ENCODE peak calls at places on chromosome 16, in nine cellular contexts. S is GM13977; U is LHCN-M2; T is nephron progenitor cell; L is NT2/D1; G is stimulated activated naive CD4-positive, alpha-beta T cell treated with Interleukin-2 at 50 U/mL for 16 hours; W is effector memory CD4-positive, alpha-beta T cell; H is amniotic epithelial cell; F is stromal cell of bone marrow. Z is an unnamed sample.

GRCh38 chr16:73147958-73148357 is 100.0 kb upstream of the ZFHX3 start:
- DNase-seq in U (no peak), W (no peak), H (no peak), F (no peak), T (no peak), L (no peak), S (no peak), G (no peak), Z (no peak)

GRCh38 chr16:81582655-81583441 is 138.2 kb downstream of the CMIP start:
- DNase-seq in W (no peak), G (no peak), T (no peak), S (no peak), L (no peak), H (no peak), F (no peak), U (no peak), Z (no peak)

GRCh38 chr16:6446370-6446769 is 886.3 kb upstream of the RBFOX1 start:
- DNase-seq in L (peak), H (no peak), S (no peak), W (no peak), G (no peak), T (no peak), U (no peak), F (no peak), Z (no peak)

GRCh38 chr16:50602531-50603205 is 54.5 kb downstream of the NKD1 start:
- DNase-seq in U (no peak), T (no peak), W (peak), L (no peak), F (no peak), G (peak), H (no peak), S (no peak), Z (peak)

GRCh38 chr16:59164461-59164860 is 430.3 kb upstream of the GOT2 start:
- DNase-seq in G (no peak), F (no peak), T (peak), U (peak), H (no peak), W (no peak), S (no peak), L (no peak), Z (no peak)

GRCh38 chr16:89320717-89321501 is 103.4 kb downstream of the ZNF778 start:
- DNase-seq in F (no peak), W (no peak), T (peak), S (no peak), U (peak), L (no peak), H (peak), G (no peak), Z (peak)

GRCh38 chr16:72291531-72291981 is 119.6 kb upstream of the PMFBP1 start:
- DNase-seq in F (peak), T (no peak), H (peak), L (no peak), W (no peak), U (peak), S (no peak), G (no peak), Z (peak)

GRCh38 chr16:4359914-4360313 is 8.8 kb upstream of the PAM16 start:
- DNase-seq in T (no peak), W (no peak), G (no peak), F (no peak), S (no peak), L (no peak), U (no peak), H (no peak), Z (no peak)

GRCh38 chr16:20814761-20815160 is 8.4 kb downstream of the REXO5 start:
- DNase-seq in F (no peak), H (no peak), U (peak), T (no peak), L (no peak), G (no peak), W (no peak), S (no peak), Z (peak)

GRCh38 chr16:67244387-67245188 is 2.7 kb downstream of the FHOD1 start:
- DNase-seq in T (no peak), F (peak), W (peak), U (peak), L (no peak), S (peak), H (peak), G (peak), Z (peak)

GRCh38 chr16:424033-424622 is 1.3 kb upstream of the RAB11FIP3 start:
- DNase-seq in S (no peak), W (no peak), F (peak), U (peak), T (no peak), L (no peak), H (peak), G (no peak), Z (peak)

GRCh38 chr16:12672986-12673385 is 130.7 kb downstream of the CPPED1 start:
- DNase-seq in S (no peak), H (no peak), T (no peak), F (no peak), L (no peak), U (no peak), W (no peak), G (no peak), Z (no peak)

GRCh38 chr16:2244301-2244700 is 7.1 kb downstream of the ECI1 start:
- DNase-seq in U (no peak), T (peak), G (no peak), W (no peak), L (no peak), S (no peak), F (no peak), H (no peak), Z (no peak)

GRCh38 chr16:63652091-63652490 is 1469.8 kb downstream of the CDH11 start:
- DNase-seq in H (no peak), G (no peak), W (no peak), L (peak), F (no peak), S (no peak), U (no peak), T (no peak), Z (no peak)

GRCh38 chr16:85330694-85331188 is 218.5 kb upstream of the CIBAR2 start:
- DNase-seq in G (no peak), W (no peak), T (peak), H (peak), U (peak), F (peak), S (peak), L (peak), Z (peak)

GRCh38 chr16:66485361-66485760 is 58.3 kb downstream of the BEAN1 start:
- DNase-seq in F (no peak), G (no peak), W (no peak), L (no peak), H (no peak), T (no peak), U (no peak), S (no peak), Z (no peak)

GRCh38 chr16:87416826-87417471 is 24.8 kb downstream of the MAP1LC3B start:
- DNase-seq in H (peak), G (peak), W (no peak), L (no peak), U (peak), F (peak), T (no peak), S (no peak), Z (peak)

GRCh38 chr16:83441523-83441922 is 366.3 kb upstream of the HSBP1 start:
- DNase-seq in L (no peak), H (no peak), U (peak), S (no peak), W (no peak), T (no peak), F (no peak), G (no peak), Z (no peak)

GRCh38 chr16:54216268-54217187 is 70.1 kb downstream of the IRX3 start:
- DNase-seq in G (no peak), F (no peak), U (no peak), H (no peak), W (no peak), L (no peak), T (no peak), S (no peak), Z (no peak)

GRCh38 chr16:19071811-19072777 is 4.7 kb downstream of the COQ7 start:
- DNase-seq in G (peak), W (peak), F (peak), S (peak), U (peak), T (peak), H (peak), L (peak), Z (peak)

GRCh38 chr16:58807276-58807675 is 73.2 kb upstream of the GOT2 start:
- DNase-seq in G (no peak), L (no peak), S (no peak), U (no peak), T (no peak), F (no peak), W (no peak), H (no peak), Z (no peak)

GRCh38 chr16:88727871-88728270 is 21.6 kb downstream of the CTU2 start:
- DNase-seq in U (no peak), H (no peak), S (no peak), G (no peak), L (no peak), W (no peak), T (no peak), F (no peak), Z (no peak)

GRCh38 chr16:27823438-27823820 is 240.1 kb downstream of the GSG1L start:
- DNase-seq in H (no peak), F (no peak), T (no peak), G (no peak), W (no peak), L (no peak), U (no peak), S (no peak), Z (no peak)

GRCh38 chr16:4090476-4090875 is 25.8 kb downstream of the ADCY9 start:
- DNase-seq in G (no peak), L (no peak), H (no peak), S (no peak), U (no peak), W (no peak), F (no peak), T (no peak), Z (no peak)

GRCh38 chr16:85888405-85889331 is 10.3 kb upstream of the IRF8 start:
- DNase-seq in G (peak), L (no peak), W (no peak), S (peak), T (no peak), F (no peak), H (peak), U (peak), Z (peak)

GRCh38 chr16:79582789-79583188 is 17.7 kb downstream of the MAF start:
- DNase-seq in G (no peak), W (no peak), F (no peak), T (no peak), U (no peak), S (no peak), H (no peak), L (no peak), Z (no peak)

GRCh38 chr16:89050119-89050867 is 43.4 kb upstream of the ACSF3 start:
- DNase-seq in W (no peak), L (no peak), T (no peak), S (no peak), U (no peak), F (no peak), H (no peak), G (no peak), Z (no peak)

GRCh38 chr16:57510016-57510871 is 24.0 kb upstream of the DOK4 start:
- DNase-seq in U (no peak), T (no peak), S (no peak), F (no peak), W (no peak), G (no peak), H (no peak), L (no peak), Z (no peak)

GRCh38 chr16:22217890-22218730 is 12.0 kb downstream of the EEF2K start:
- DNase-seq in W (no peak), H (peak), S (peak), F (no peak), U (no peak), L (no peak), G (no peak), T (no peak), Z (no peak)

GRCh38 chr16:55842369-55843104 is 9.6 kb upstream of the CES1 start:
- DNase-seq in U (peak), L (peak), T (peak), F (peak), G (no peak), W (no peak), H (peak), S (peak), Z (peak)

GRCh38 chr16:87457051-87457611 is 35.7 kb downstream of the ZCCHC14 start:
- DNase-seq in H (peak), T (no peak), S (no peak), F (peak), G (no peak), W (no peak), U (peak), L (no peak), Z (peak)

GRCh38 chr16:75250809-75251279 is 580 bp downstream of the BCAR1 start:
- DNase-seq in G (no peak), W (no peak), U (no peak), T (peak), L (no peak), H (no peak), S (peak), F (no peak), Z (no peak)

GRCh38 chr16:64437706-64438329 is 684.0 kb downstream of the CDH11 start:
- DNase-seq in H (peak), F (no peak), L (no peak), S (no peak), W (no peak), G (no peak), U (no peak), T (no peak), Z (no peak)

GRCh38 chr16:74775255-74775654 is 635 bp upstream of the FA2H start:
- DNase-seq in G (no peak), H (no peak), T (no peak), U (no peak), L (no peak), S (no peak), F (no peak), W (no peak), Z (no peak)

GRCh38 chr16:81608515-81609209 is 164.1 kb downstream of the CMIP start:
- DNase-seq in T (peak), H (peak), W (no peak), U (peak), L (no peak), S (peak), G (no peak), F (peak), Z (no peak)

Z was measured in H4.